ENCODE peak calls at places on chromosome 9, in ten cellular contexts. E is HCT116; J is stomach; I is body of pancreas; T is tibial artery; Z is upper lobe of left lung; U is CD8-positive, alpha-beta T cell; M is mammary epithelial cell; B is sigmoid colon; Q is upper lobe of right lung. C is an unnamed sample. For H3K4me1, the result is how much of the 10 kb centered on the place peaks cover.

GRCh38 chr9:137726764-137727163 is 108.0 kb downstream of the EHMT1 start:
- DNase-seq in E (no peak), J (no peak), I (no peak), T (no peak), Z (no peak), U (no peak), M (no peak), B (no peak), Q (no peak), C (no peak)

GRCh38 chr9:109817846-109818472 is 38.0 kb downstream of the PALM2AKAP2 start:
- DNase-seq in E (peak), J (peak), I (peak), T (peak), Z (no peak), U (no peak), M (peak), B (peak), Q (no peak), C (peak)

GRCh38 chr9:108053555-108054061 is 564.0 kb upstream of the KLF4 start:
- DNase-seq in E (no peak), J (peak), I (peak), T (peak), Z (no peak), U (no peak), M (peak), B (peak), Q (peak), C (no peak)

GRCh38 chr9:105662184-105663104 is at the start of gene TAL2:
- DNase-seq in E (no peak), J (no peak), I (no peak), T (no peak), Z (no peak), U (no peak), M (no peak), B (no peak), Q (no peak), C (no peak)

GRCh38 chr9:1941989-1942388 is 73.2 kb upstream of the SMARCA2 start:
- DNase-seq in E (no peak), J (no peak), I (no peak), T (no peak), Z (no peak), U (no peak), M (no peak), B (no peak), Q (no peak), C (no peak)

GRCh38 chr9:123326662-123327093 is 29.3 kb upstream of the CRB2 start:
- DNase-seq in E (no peak), J (no peak), I (peak), T (no peak), Z (no peak), U (no peak), M (no peak), B (no peak), Q (no peak), C (no peak)

GRCh38 chr9:77028478-77028877 is 9.0 kb downstream of the FOXB2 start:
- DNase-seq in E (no peak), J (no peak), I (no peak), T (no peak), Z (no peak), U (no peak), M (no peak), B (no peak), Q (no peak), C (no peak)

GRCh38 chr9:75930193-75930592 is 39.7 kb downstream of the PCSK5 start:
- DNase-seq in E (no peak), J (no peak), I (no peak), T (no peak), Z (no peak), U (no peak), M (no peak), B (no peak), Q (no peak), C (no peak)

GRCh38 chr9:85404911-85405580 is 336.7 kb downstream of the AGTPBP1 start:
- DNase-seq in E (no peak), J (no peak), I (no peak), T (no peak), Z (no peak), U (no peak), M (peak), B (no peak), Q (no peak), C (no peak)

GRCh38 chr9:94825620-94825958 is 99.1 kb downstream of the AOPEP start:
- DNase-seq in E (no peak), J (no peak), I (no peak), T (no peak), Z (no peak), U (no peak), M (no peak), B (no peak), Q (no peak), C (no peak)

GRCh38 chr9:135522931-135523330 is 1.7 kb downstream of the LCN1 start:
- DNase-seq in E (no peak), J (peak), I (no peak), T (peak), Z (peak), U (no peak), M (no peak), B (peak), Q (peak), C (no peak)

GRCh38 chr9:82784595-82784994 is 278.3 kb downstream of the RASEF start:
- DNase-seq in E (no peak), J (no peak), I (no peak), T (no peak), Z (no peak), U (no peak), M (no peak), B (no peak), Q (no peak), C (no peak)
- TF ChIP-seq CTCF in E (no peak), J (no peak), I (no peak), T (no peak), Z (no peak), U (no peak), M (no peak), B (no peak), Q (no peak), C (no peak)

GRCh38 chr9:136545065-136545965 is 533 bp downstream of the NOTCH1 start:
- DNase-seq in E (no peak), J (no peak), I (no peak), T (no peak), Z (peak), U (peak), M (peak), B (no peak), Q (no peak), C (no peak)

GRCh38 chr9:136547508-136548215 is 1.8 kb upstream of the NOTCH1 start:
- DNase-seq in E (no peak), J (no peak), I (no peak), T (no peak), Z (peak), U (no peak), M (no peak), B (no peak), Q (no peak), C (no peak)

GRCh38 chr9:136545966-136546696 is at the start of gene NOTCH1:
- DNase-seq in E (peak), J (peak), I (peak), T (peak), Z (peak), U (peak), M (peak), B (peak), Q (peak), C (peak)

GRCh38 chr9:136544549-136545064 is 1.2 kb downstream of the NOTCH1 start:
- DNase-seq in E (no peak), J (peak), I (peak), T (peak), Z (peak), U (peak), M (peak), B (peak), Q (peak), C (no peak)

GRCh38 chr9:136546697-136547481 is 1.0 kb upstream of the NOTCH1 start:
- DNase-seq in E (no peak), J (peak), I (peak), T (peak), Z (peak), U (peak), M (peak), B (peak), Q (peak), C (no peak)
- H3K4me1 ChIP-seq in E (half or more), J (half or more), I (half or more), T (half or more), Z (half or more), U (under half), M (half or more), B (under half), Q (under half), C (under half)

GRCh38 chr9:102479191-102479590 is 515.9 kb upstream of the CYLC2 start:
- DNase-seq in E (no peak), J (no peak), I (no peak), T (no peak), Z (no peak), U (no peak), M (no peak), B (no peak), Q (no peak), C (no peak)
- TF ChIP-seq CTCF in E (no peak), J (no peak), I (no peak), T (no peak), Z (no peak), U (no peak), M (no peak), B (no peak), Q (no peak), C (no peak)

DNA sequence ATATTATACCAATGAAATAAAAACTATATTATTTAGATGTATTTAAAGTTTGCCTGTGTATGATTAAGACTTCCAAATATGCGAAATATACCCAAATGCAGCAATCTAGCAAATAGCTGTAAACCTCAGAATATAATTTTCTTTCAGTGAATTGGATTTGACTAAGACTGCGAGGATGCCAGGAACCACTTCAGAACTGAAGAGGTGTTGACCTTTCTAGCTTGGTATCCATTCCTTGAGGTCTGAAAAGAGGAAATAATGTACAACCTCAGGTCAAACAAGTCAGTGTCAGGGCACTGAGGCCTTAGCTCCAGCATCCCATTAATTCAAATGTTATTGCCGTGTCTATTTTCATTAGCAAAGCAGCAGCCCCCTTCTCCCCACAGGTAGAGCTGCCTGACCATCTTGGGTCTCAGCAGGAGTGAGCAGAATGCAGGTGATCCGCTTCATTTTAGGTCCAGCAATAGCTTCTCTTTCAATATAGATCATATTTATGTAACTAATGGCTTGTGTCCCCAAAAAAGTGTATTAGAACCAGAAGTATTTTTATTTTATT is 100.1 kb downstream of the KIAA1958 start:
- DNase-seq in E (no peak), J (no peak), I (no peak), T (no peak), Z (no peak), U (no peak), M (no peak), B (no peak), Q (no peak), C (no peak)
- H3K4me1 ChIP-seq in E (under half), J (under half), I (under half), T (under half), Z (under half), U (under half), M (under half), B (under half), Q (under half), C (under half)

DNA sequence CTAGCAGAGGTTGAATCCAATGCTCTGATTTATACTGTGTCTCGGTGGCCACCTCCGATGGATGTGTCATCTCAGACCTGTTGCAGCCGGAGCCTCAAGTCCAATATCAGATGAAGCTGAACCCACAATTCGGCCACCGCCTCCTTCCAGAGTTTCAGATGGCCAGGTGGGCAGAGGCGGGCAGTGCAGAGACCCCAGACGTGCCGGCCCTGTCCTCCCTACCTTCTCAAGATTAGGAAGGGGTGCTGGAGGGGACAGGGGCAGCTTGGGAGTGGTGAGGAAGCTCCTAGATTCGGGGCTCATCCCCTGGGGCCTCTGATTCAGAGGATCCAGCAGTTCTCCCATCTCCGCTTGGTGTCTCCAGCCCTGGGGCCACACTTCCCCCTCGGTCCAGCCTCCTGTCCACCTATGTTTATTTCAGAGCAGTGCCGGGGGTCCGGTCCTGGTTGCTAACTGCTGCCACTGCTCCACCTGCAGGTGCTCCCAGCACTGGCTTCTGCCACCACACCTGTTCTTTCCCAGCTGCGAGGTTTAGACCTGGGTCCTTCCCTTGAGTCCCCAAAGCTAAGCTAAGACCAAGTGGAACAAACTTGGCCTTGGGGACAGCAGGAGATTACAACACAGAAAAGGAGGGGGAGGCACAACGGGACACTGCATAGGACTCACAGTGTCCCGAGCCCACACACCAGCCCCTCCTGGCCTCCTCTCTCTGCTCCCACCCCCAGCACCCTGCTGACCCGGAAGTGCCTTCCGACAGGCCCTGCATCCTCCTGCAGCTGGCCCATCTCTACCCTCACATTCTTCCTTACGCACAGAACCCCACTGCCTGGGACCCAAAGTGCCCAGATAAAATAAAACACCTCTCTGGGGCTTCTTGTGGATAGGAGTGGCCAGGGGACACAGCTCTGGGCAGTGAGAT is 81.6 kb downstream of the NTNG2 start:
- DNase-seq in E (no peak), J (no peak), I (peak), T (no peak), Z (no peak), U (no peak), M (no peak), B (no peak), Q (peak), C (peak)
- TF ChIP-seq CTCF in E (peak), J (no peak), I (no peak), T (no peak), Z (no peak), U (no peak), M (no peak), B (no peak), Q (no peak), C (no peak)

GRCh38 chr9:100352727-100353505 is at the start of gene TEX10:
- DNase-seq in E (peak), J (peak), I (peak), T (peak), Z (peak), U (peak), M (peak), B (peak), Q (peak), C (peak)
- H3K4me1 ChIP-seq in E (under half), J (under half), I (under half), T (under half), Z (under half), U (under half), M (under half), B (under half), Q (under half), C (under half)

GRCh38 chr9:131337131-131337848 is 47.8 kb downstream of the PLPP7 start:
- DNase-seq in E (no peak), J (no peak), I (no peak), T (no peak), Z (no peak), U (no peak), M (no peak), B (peak), Q (peak), C (no peak)
- TF ChIP-seq CTCF in E (no peak), J (no peak), I (no peak), T (no peak), Z (no peak), U (no peak), M (no peak), B (no peak), Q (no peak), C (no peak)